ENCODE peak calls at places on chromosomes 4 and X, in ten cellular contexts. Z is fibroblast of the aortic adventitia, E is ovary, M is AG10803, L is heart left ventricle, I is A549, H is RWPE1, X is kidney epithelial cell, F is AG09319, K is HFFc6. T is an unnamed sample.

GRCh38 chrX:71184803-71185495 is 38.1 kb upstream of the GJB1 start:
- DNase-seq in Z (no peak), E (no peak), M (no peak), L (no peak), I (no peak), H (no peak), X (no peak), F (no peak), K (no peak), T (no peak)

GRCh38 chr4:173503330-173504180 is 26.5 kb downstream of the HAND2 start:
- DNase-seq in Z (no peak), E (no peak), M (no peak), L (no peak), I (no peak), H (no peak), X (no peak), F (no peak), K (no peak), T (no peak)

GRCh38 chr4:89161841-89162240 is 50.5 kb downstream of the TIGD2 start:
- DNase-seq in Z (peak; percentile 41), E (no peak), M (peak; percentile 11), L (no peak), I (no peak), H (no peak), X (no peak), F (no peak), K (peak; percentile 50), T (no peak)

GRCh38 chrX:118346258-118347094 is 570 bp downstream of the WDR44 start:
- DNase-seq in Z (no peak), E (peak; percentile 33), M (no peak), L (peak; percentile 42), I (peak; percentile 43), H (peak; percentile 27), X (no peak), F (no peak), K (peak; percentile 4), T (peak; percentile 36)

GRCh38 chr4:74267998-74268606 is 40.2 kb upstream of the EPGN start:
- DNase-seq in Z (peak; percentile 78), E (no peak), M (peak; percentile 54), L (no peak), I (no peak), H (peak; percentile 65), X (peak; percentile 77), F (no peak), K (peak; percentile 76), T (no peak)

GRCh38 chr4:159010563-159011260 is 92.2 kb upstream of the RAPGEF2 start:
- DNase-seq in Z (peak; percentile 92), E (peak; percentile 54), M (peak; percentile 96), L (peak; percentile 75), I (no peak), H (peak; percentile 34), X (no peak), F (peak; percentile 67), K (peak; percentile 29), T (no peak)

GRCh38 chr4:121726642-121727268 is 30.0 kb upstream of the ANXA5 start:
- DNase-seq in Z (peak; percentile 83), E (no peak), M (peak; percentile 76), L (no peak), I (peak; percentile 29), H (peak; percentile 54), X (peak; percentile 42), F (no peak), K (peak; percentile 71), T (no peak)

GRCh38 chr4:128921954-128922353 is 112.5 kb downstream of the JADE1 start:
- DNase-seq in Z (no peak), E (no peak), M (no peak), L (no peak), I (no peak), H (no peak), X (no peak), F (no peak), K (no peak), T (no peak)

GRCh38 chr4:8759987-8760386 is 111.7 kb downstream of the HMX1 start:
- DNase-seq in Z (no peak), E (no peak), M (no peak), L (no peak), I (no peak), H (no peak), X (no peak), F (no peak), K (no peak), T (no peak)

GRCh38 chr4:54254116-54254914 is 25.2 kb downstream of the PDGFRA start:
- DNase-seq in Z (peak; percentile 60), E (no peak), M (peak; percentile 22), L (no peak), I (no peak), H (no peak), X (no peak), F (no peak), K (peak; percentile 28), T (no peak)

GRCh38 chr4:101200561-101200960 is 146.8 kb downstream of the PPP3CA start:
- DNase-seq in Z (peak; percentile 96), E (no peak), M (peak; percentile 86), L (no peak), I (peak; percentile 40), H (peak; percentile 68), X (peak; percentile 89), F (peak; percentile 47), K (peak; percentile 94), T (no peak)

GRCh38 chr4:27861802-27862201 is 1001.2 kb downstream of the STIM2 start:
- DNase-seq in Z (peak; percentile 1), E (no peak), M (peak; percentile 1), L (no peak), I (no peak), H (no peak), X (no peak), F (no peak), K (peak; percentile 66), T (no peak)

GRCh38 chrX:50697691-50698090 is 116.3 kb downstream of the SHROOM4 start:
- DNase-seq in Z (peak; percentile 68), E (no peak), M (peak; percentile 88), L (no peak), I (no peak), H (peak; percentile 54), X (peak; percentile 60), F (peak; percentile 22), K (peak; percentile 14), T (no peak)

GRCh38 chr4:14155803-14156202 is 528.3 kb upstream of the BOD1L1 start:
- DNase-seq in Z (peak; percentile 12), E (no peak), M (no peak), L (no peak), I (no peak), H (no peak), X (no peak), F (no peak), K (no peak), T (no peak)

GRCh38 chr4:107708225-107708624 is 11.8 kb downstream of the PAPSS1 start:
- DNase-seq in Z (no peak), E (no peak), M (no peak), L (no peak), I (no peak), H (no peak), X (no peak), F (no peak), K (no peak), T (no peak)

GRCh38 chrX:34338046-34338445 is 205.9 kb upstream of the FAM47A start:
- DNase-seq in Z (no peak), E (no peak), M (no peak), L (no peak), I (no peak), H (no peak), X (no peak), F (no peak), K (no peak), T (no peak)

DNA sequence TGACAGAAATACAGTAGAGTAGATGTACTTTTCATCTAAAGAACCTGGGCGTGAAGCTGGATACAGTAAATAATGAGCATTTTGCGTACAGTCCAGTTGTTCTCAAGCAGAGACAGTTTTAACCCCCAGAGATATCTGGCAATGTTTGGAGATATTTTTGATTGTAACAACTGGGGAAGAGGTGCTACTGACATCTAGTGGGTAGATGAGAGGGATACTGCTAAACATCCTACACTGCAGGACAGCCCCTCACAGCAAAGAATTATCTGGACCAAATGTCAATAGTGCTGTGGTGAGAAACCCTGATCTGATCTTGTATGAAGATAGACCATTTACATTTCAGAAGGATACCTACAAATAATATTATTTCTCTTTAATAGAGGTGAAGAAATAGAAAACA is 200.2 kb upstream of the FAM47A start:
- DNase-seq in Z (no peak), E (no peak), M (no peak), L (no peak), I (no peak), H (no peak), X (no peak), F (no peak), K (no peak), T (no peak)
- TF ChIP-seq CTCF in Z (no peak), E (no peak), M (no peak), L (no peak), I (no peak), H (no peak), X (peak; percentile 29), F (peak; percentile 25), K (peak; percentile 46), T (peak; percentile 55)

DNA sequence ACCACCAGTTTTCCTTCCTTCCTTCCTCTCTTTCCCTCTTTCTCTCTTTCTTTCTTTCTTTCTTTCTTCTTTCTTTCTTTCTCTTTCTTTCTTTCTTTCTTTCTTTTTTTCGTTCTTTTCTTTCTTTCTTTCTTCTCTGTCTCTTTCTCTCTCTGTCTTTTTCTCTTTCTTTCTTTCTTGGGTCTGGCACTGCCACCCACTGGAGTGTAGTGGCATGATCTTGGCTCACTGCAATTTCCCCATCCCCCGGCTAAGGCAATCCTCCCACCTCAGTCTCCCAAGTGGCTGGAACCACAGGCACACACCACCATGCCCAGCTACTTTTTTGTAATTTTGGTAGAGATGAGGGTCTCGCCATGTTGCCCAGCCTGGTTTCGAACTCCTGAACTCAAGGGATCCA is 51.6 kb upstream of the NHS start:
- DNase-seq in Z (no peak), E (no peak), M (no peak), L (no peak), I (no peak), H (no peak), X (no peak), F (no peak), K (no peak), T (no peak)
- TF ChIP-seq CTCF in Z (no peak), E (no peak), M (no peak), L (no peak), I (no peak), H (no peak), X (no peak), F (no peak), K (no peak), T (no peak)

DNA sequence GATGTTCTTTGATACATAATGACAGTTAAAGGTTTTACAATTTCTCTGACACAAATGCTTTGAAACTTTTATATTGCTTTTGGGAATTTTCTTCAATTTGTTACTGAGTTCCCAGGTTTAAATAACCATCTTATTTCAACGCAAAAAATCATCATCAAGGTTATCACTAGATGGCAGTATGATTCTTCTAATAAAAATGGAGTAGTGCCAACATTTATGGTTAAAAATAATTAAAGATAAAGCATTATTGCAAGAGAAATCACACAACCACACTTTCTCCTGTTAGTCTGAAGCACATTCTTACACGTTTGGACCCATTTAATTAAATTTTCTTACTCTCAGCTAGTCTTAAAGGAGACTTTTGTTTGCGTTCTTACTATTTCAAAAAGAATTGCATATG is 611.3 kb upstream of the CPXCR1 start:
- DNase-seq in Z (no peak), E (no peak), M (no peak), L (no peak), I (no peak), H (peak; percentile 1), X (no peak), F (no peak), K (no peak), T (no peak)
- TF ChIP-seq CTCF in Z (no peak), E (no peak), M (no peak), L (no peak), I (peak; percentile 38), H (peak; percentile 12), X (no peak), F (no peak), K (peak; percentile 20), T (peak; percentile 69)

GRCh38 chr4:6907658-6908191 is 1.9 kb upstream of the TBC1D14 start:
- DNase-seq in Z (peak; percentile 31), E (peak; percentile 38), M (no peak), L (no peak), I (peak; percentile 19), H (no peak), X (no peak), F (no peak), K (no peak), T (no peak)
- TF ChIP-seq CTCF in Z (peak; percentile 50), E (peak; percentile 9), M (peak; percentile 49), L (peak; percentile 19), I (peak; percentile 24), H (no peak), X (peak; percentile 76), F (peak; percentile 42), K (peak; percentile 64), T (peak; percentile 57)

T was measured in neural crest cell.